ENCODE peak calls at places on chromosome 16, in five cellular contexts. G, R, Y, H and N are unnamed samples.

GRCh38 chr16:17273142-17273561 is 197.6 kb downstream of the XYLT1 start:
- DNase-seq in G (no peak), R (no peak), Y (peak), H (peak), N (peak)

GRCh38 chr16:67628216-67628615 is 16.7 kb upstream of the CARMIL2 start:
- DNase-seq in G (no peak), R (no peak), Y (no peak), H (no peak), N (no peak)

GRCh38 chr16:80583466-80583865 is 42.7 kb downstream of the DYNLRB2 start:
- DNase-seq in G (no peak), R (no peak), Y (peak), H (no peak), N (peak)

GRCh38 chr16:10266809-10267208 is 84.6 kb upstream of the GRIN2A start:
- DNase-seq in G (no peak), R (no peak), Y (no peak), H (no peak), N (no peak)

GRCh38 chr16:20023190-20023589 is 50.5 kb downstream of the GPR139 start:
- DNase-seq in G (no peak), R (no peak), Y (peak), H (no peak), N (peak)

GRCh38 chr16:28925386-28926228 is 569 bp upstream of the RABEP2 start:
- DNase-seq in G (peak), R (peak), Y (peak), H (peak), N (peak)

GRCh38 chr16:25007284-25007984 is 7.7 kb downstream of the ARHGAP17 start:
- DNase-seq in G (no peak), R (no peak), Y (peak), H (no peak), N (peak)

GRCh38 chr16:74455619-74456289 is 34.5 kb upstream of the CLEC18B start:
- DNase-seq in G (no peak), R (peak), Y (peak), H (no peak), N (peak)

GRCh38 chr16:46691720-46692119 is 2.3 kb downstream of the ORC6 start:
- DNase-seq in G (no peak), R (no peak), Y (peak), H (no peak), N (peak)

GRCh38 chr16:71537643-71538042 is 11.4 kb downstream of the CHST4 start:
- DNase-seq in G (no peak), R (peak), Y (peak), H (peak), N (peak)

GRCh38 chr16:80113876-80114574 is 426.8 kb upstream of the DYNLRB2 start:
- DNase-seq in G (no peak), R (no peak), Y (no peak), H (no peak), N (no peak)

GRCh38 chr16:84332975-84333684 is 35.2 kb upstream of the ATP2C2 start:
- DNase-seq in G (no peak), R (no peak), Y (no peak), H (no peak), N (no peak)

GRCh38 chr16:2962334-2963073 is 1.6 kb upstream of the KREMEN2 start:
- DNase-seq in G (no peak), R (no peak), Y (no peak), H (no peak), N (no peak)

GRCh38 chr16:14106457-14106856 is 35.3 kb downstream of the MRTFB start:
- DNase-seq in G (no peak), R (no peak), Y (peak), H (no peak), N (no peak)

GRCh38 chr16:21162661-21163151 is 4.2 kb downstream of the LDAF1 start:
- DNase-seq in G (no peak), R (no peak), Y (peak), H (no peak), N (peak)

GRCh38 chr16:9407206-9407758 is 315.8 kb downstream of the HAPSTR1 start:
- DNase-seq in G (no peak), R (no peak), Y (no peak), H (no peak), N (no peak)

GRCh38 chr16:48492131-48492530 is 106.9 kb upstream of the SIAH1 start:
- DNase-seq in G (no peak), R (no peak), Y (peak), H (no peak), N (peak)

GRCh38 chr16:46573008-46573833 is 48.0 kb downstream of the SHCBP1 start:
- DNase-seq in G (no peak), R (no peak), Y (peak), H (peak), N (peak)

GRCh38 chr16:10930755-10931093 is 11.5 kb downstream of the DEXI start:
- DNase-seq in G (no peak), R (no peak), Y (no peak), H (no peak), N (no peak)

GRCh38 chr16:66199189-66199588 is 167.3 kb upstream of the CDH5 start:
- DNase-seq in G (no peak), R (no peak), Y (peak), H (no peak), N (peak)

GRCh38 chr16:85718682-85719081 is 29.9 kb upstream of the GINS2 start:
- DNase-seq in G (no peak), R (no peak), Y (no peak), H (peak), N (no peak)

GRCh38 chr16:6682142-6682811 is 650.4 kb upstream of the RBFOX1 start:
- DNase-seq in G (no peak), R (peak), Y (no peak), H (peak), N (no peak)

GRCh38 chr16:75861981-75862380 is 135.7 kb upstream of the CPHXL start:
- DNase-seq in G (no peak), R (no peak), Y (no peak), H (no peak), N (no peak)

GRCh38 chr16:15795615-15796014 is 61.2 kb downstream of the MYH11 start:
- DNase-seq in G (no peak), R (no peak), Y (no peak), H (no peak), N (no peak)

GRCh38 chr16:29012913-29013641 is 28.2 kb downstream of the LAT start:
- DNase-seq in G (peak), R (no peak), Y (peak), H (no peak), N (no peak)

GRCh38 chr16:68244903-68245853 is at the start of gene PLA2G15:
- DNase-seq in G (peak), R (peak), Y (peak), H (peak), N (peak)

GRCh38 chr16:19833581-19833980 is 51.1 kb downstream of the GPRC5B start:
- DNase-seq in G (no peak), R (no peak), Y (no peak), H (no peak), N (no peak)

GRCh38 chr16:70151941-70152509 is 21.6 kb upstream of the CLEC18C start:
- DNase-seq in G (no peak), R (no peak), Y (no peak), H (peak), N (no peak)

GRCh38 chr16:67883872-67884261 is 818 bp upstream of the NRN1L start:
- DNase-seq in G (peak), R (peak), Y (peak), H (peak), N (peak)

GRCh38 chr16:23319861-23320615 is 17.9 kb downstream of the SCNN1B start:
- DNase-seq in G (no peak), R (no peak), Y (no peak), H (no peak), N (no peak)

GRCh38 chr16:3509470-3509928 is 8.7 kb downstream of the CLUAP1 start:
- DNase-seq in G (peak), R (no peak), Y (no peak), H (no peak), N (no peak)

GRCh38 chr16:84155226-84155625 is 10.1 kb downstream of the DNAAF1 start:
- DNase-seq in G (no peak), R (no peak), Y (no peak), H (no peak), N (no peak)

GRCh38 chr16:77833906-77834599 is 45.7 kb downstream of the VAT1L start:
- DNase-seq in G (no peak), R (no peak), Y (peak), H (no peak), N (peak)

GRCh38 chr16:49608801-49609200 is 235.2 kb downstream of the C16orf78 start:
- DNase-seq in G (no peak), R (no peak), Y (peak), H (no peak), N (peak)

GRCh38 chr16:51767564-51767963 is 616.5 kb upstream of the SALL1 start:
- DNase-seq in G (no peak), R (no peak), Y (no peak), H (no peak), N (no peak)

GRCh38 chr16:4610011-4611005 is 4.4 kb downstream of the UBALD1 start:
- DNase-seq in G (no peak), R (no peak), Y (no peak), H (no peak), N (no peak)

GRCh38 chr16:4612977-4613635 is 1.6 kb downstream of the UBALD1 start:
- DNase-seq in G (no peak), R (no peak), Y (no peak), H (no peak), N (no peak)

GRCh38 chr16:4611337-4612023 is 3.2 kb downstream of the UBALD1 start:
- DNase-seq in G (no peak), R (no peak), Y (peak), H (no peak), N (peak)

GRCh38 chr16:4613636-4614570 is 785 bp downstream of the UBALD1 start:
- DNase-seq in G (peak), R (peak), Y (peak), H (no peak), N (peak)

DNA sequence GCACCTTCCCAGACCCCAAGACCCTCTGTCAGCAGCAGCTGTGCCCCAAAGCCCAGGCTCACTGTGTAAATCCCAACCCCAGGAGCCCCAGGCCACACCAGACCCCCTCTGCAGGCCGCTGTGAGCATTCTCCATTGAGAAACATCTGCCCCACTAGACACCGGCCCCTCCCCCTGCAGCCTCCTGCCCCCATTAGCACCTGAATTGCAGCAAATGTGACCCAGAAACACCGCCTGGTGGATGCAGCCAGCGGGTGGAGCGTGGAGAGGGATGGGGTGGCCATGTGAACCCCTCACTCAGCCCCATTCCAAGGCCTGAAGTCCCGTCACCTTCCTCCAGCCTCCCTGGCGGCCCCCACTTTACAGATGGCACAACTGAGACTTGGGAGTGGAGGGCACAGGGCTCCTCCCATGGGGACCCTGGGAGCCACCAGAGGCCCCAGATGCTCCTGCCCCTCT is 2.2 kb downstream of the UBALD1 start:
- DNase-seq in G (no peak), R (no peak), Y (no peak), H (peak), N (no peak)
- TF ChIP-seq CTCF in G (no peak), R (no peak), Y (peak), H (no peak), N (no peak)

GRCh38 chr16:57537194-57537505 is 779 bp upstream of the CCDC102A start:
- DNase-seq in G (no peak), R (no peak), Y (no peak), H (no peak), N (no peak)

GRCh38 chr16:57539072-57539796 is 2.9 kb upstream of the CCDC102A start:
- DNase-seq in G (no peak), R (no peak), Y (no peak), H (no peak), N (no peak)

GRCh38 chr16:57536306-57537193 is at the start of gene CCDC102A:
- DNase-seq in G (peak), R (no peak), Y (no peak), H (no peak), N (no peak)

GRCh38 chr16:57537596-57538234 is 1.3 kb upstream of the CCDC102A start:
- DNase-seq in G (no peak), R (no peak), Y (no peak), H (no peak), N (no peak)

DNA sequence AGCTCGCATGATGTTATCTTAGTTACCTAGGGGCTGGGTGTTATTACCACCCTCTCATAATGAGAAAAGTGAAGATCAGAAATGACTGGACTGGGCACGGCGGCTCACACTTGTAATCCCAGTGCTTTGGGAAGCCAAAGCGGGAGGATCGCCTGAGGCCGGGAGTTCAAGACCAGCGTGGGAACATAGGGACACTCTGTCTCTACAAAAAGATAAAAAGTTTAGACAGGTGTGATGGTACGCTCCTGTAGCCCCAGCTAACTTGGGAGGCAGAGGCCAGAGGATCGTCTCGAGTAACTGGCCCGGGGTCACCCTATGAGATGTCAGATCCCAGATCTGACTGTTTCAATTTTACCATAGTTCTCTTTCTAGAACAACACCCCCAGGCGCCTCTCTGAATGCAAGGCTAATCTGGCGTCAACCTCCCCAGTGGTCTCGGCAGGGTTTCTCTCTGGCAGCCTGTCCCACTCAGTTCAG is 1.9 kb upstream of the CCDC102A start:
- DNase-seq in G (no peak), R (no peak), Y (no peak), H (no peak), N (no peak)
- H3K4me3 ChIP-seq in G (peak), R (no peak), Y (no peak), H (no peak), N (no peak)

DNA sequence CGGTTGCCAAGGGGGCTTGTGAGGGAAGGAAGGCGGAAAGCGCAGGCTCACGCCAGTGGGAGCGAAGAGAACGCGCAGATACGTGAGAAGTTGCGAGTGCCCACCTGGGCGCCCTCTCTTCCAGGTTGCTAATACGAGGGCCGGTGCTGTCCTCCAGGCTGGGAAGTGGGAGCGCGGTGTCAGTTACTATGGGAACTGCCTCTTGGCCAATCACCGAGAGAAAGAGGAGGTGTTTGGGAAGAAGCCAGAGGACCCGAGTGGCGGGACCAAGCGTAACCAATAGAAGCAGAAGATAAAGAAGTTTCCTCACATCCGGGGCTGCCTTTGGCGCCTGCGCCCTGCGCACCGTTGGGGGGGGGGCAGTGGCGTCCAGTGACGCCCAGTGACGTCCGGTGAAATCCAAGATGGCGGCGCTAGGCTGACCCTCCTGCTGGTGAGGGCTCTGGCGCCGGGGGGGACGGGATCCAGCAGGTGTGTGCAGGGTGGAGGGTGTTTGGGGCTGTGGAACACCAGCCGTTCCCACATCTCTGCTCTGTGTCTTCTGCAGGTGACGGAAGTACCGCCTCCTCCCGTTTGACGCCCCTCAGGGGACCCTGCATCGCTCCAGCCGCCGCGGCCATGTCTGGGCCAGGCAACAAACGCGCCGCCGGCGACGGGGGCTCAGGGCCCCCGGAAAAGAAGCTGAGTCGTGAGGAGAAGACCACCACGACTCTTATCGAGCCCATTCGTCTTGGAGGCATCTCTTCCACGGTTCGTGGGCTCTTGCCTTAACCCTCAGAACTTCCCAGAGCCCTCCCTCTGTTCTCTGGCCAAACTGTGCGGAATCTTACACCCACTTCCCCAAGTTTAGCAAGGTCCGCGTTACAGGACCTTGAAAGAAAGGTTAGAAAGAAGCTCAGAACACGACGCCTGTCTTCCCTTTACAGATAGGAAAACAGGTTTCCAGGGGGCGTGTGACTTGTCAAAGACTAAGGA is at the start of the genes CFAP119 and RNF40:
- DNase-seq in G (peak), R (peak), Y (peak), H (peak), N (peak)
- TF ChIP-seq CTCF in G (no peak), R (no peak), Y (no peak), H (no peak), N (no peak)

GRCh38 chr16:88462396-88462795 is 9.3 kb downstream of the ZFPM1 start:
- DNase-seq in G (no peak), R (no peak), Y (no peak), H (no peak), N (no peak)
- H3K4me3 ChIP-seq in G (no peak), R (no peak), Y (no peak), H (no peak), N (no peak)

GRCh38 chr16:31807086-31807485 is 66.5 kb upstream of the ZNF267 start:
- DNase-seq in G (no peak), R (no peak), Y (no peak), H (no peak), N (no peak)
- TF ChIP-seq CTCF in G (no peak), R (no peak), Y (no peak), H (no peak), N (no peak)

GRCh38 chr16:86969716-86970115 is 347.5 kb downstream of the C16orf95 start:
- DNase-seq in G (no peak), R (no peak), Y (no peak), H (no peak), N (no peak)

GRCh38 chr16:86970726-86971125 is 346.5 kb downstream of the C16orf95 start:
- DNase-seq in G (no peak), R (no peak), Y (no peak), H (no peak), N (no peak)

GRCh38 chr16:86971251-86971650 is 345.9 kb downstream of the C16orf95 start:
- DNase-seq in G (no peak), R (no peak), Y (no peak), H (no peak), N (no peak)

GRCh38 chr16:86968866-86969265 is 348.3 kb downstream of the C16orf95 start:
- DNase-seq in G (no peak), R (no peak), Y (no peak), H (no peak), N (no peak)

GRCh38 chr16:86970279-86970678 is 346.9 kb downstream of the C16orf95 start:
- DNase-seq in G (no peak), R (no peak), Y (no peak), H (no peak), N (no peak)
- H3K4me3 ChIP-seq in G (no peak), R (no peak), Y (no peak), H (no peak), N (no peak)

GRCh38 chr16:88633684-88634140 is 4.7 kb upstream of the IL17C start:
- DNase-seq in G (peak), R (no peak), Y (peak), H (peak), N (peak)
- TF ChIP-seq CTCF in G (no peak), R (peak), Y (peak), H (no peak), N (peak)

DNA sequence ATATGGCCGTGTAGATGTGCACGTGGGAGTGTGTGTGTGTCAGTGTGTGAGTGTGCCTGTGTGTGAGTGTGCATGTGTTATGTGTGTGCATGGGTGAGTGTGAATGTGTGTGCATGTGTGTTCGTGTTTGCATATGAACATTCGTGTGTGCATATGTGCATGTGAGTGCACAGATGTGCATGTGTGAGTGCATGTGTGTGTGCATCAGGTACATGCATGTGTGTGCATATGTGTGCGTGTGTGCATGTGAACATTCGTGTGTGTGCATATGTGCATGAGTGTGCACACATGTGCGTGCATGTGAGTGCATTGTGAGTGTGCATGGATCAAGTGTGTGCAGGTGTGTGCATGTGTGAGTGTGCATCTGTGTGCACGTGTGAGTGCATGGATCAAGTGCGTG is 2.5 kb upstream of the TPSAB1 start:
- DNase-seq in G (no peak), R (no peak), Y (no peak), H (no peak), N (no peak)
- H3K4me3 ChIP-seq in G (no peak), R (no peak), Y (no peak), H (no peak), N (no peak)

GRCh38 chr16:87927195-87927562 is 9.2 kb downstream of the CA5A start:
- DNase-seq in G (no peak), R (no peak), Y (no peak), H (no peak), N (no peak)
- TF ChIP-seq CTCF in G (no peak), R (no peak), Y (no peak), H (peak), N (no peak)